ENCODE peak calls at places on chromosomes 6 and 20, in ten cellular contexts. One of them, this sample, is unnamed.

GRCh38 chr6:29227235-29227634 is 56.5 kb downstream of the OR2J2 start:
- DNase-seq in CD8-positive, alpha-beta T cell: no peak
- DNase-seq in stomach: no peak
- DNase-seq in mammary epithelial cell: no peak
- DNase-seq in astrocyte: no peak
- DNase-seq in ovary: no peak
- DNase-seq in CD8-positive, alpha-beta memory T cell: no peak
- DNase-seq in GM23338: peak; percentile 45
- DNase-seq in SK-N-SH: no peak
- DNase-seq in Panc1: no peak
- DNase-seq in this sample: no peak

GRCh38 chr6:45946887-45947286 is 68.8 kb downstream of the CLIC5 start:
- DNase-seq in CD8-positive, alpha-beta T cell: no peak
- DNase-seq in stomach: no peak
- DNase-seq in mammary epithelial cell: no peak
- DNase-seq in astrocyte: peak; percentile 42
- DNase-seq in ovary: no peak
- DNase-seq in CD8-positive, alpha-beta memory T cell: no peak
- DNase-seq in GM23338: no peak
- DNase-seq in SK-N-SH: no peak
- DNase-seq in Panc1: no peak
- DNase-seq in this sample: no peak

GRCh38 chr6:17928514-17929430 is 58.7 kb downstream of the KIF13A start:
- DNase-seq in CD8-positive, alpha-beta T cell: no peak
- DNase-seq in stomach: no peak
- DNase-seq in mammary epithelial cell: peak; percentile 30
- DNase-seq in astrocyte: peak; percentile 74
- DNase-seq in ovary: no peak
- DNase-seq in CD8-positive, alpha-beta memory T cell: no peak
- DNase-seq in GM23338: no peak
- DNase-seq in SK-N-SH: no peak
- DNase-seq in Panc1: no peak
- DNase-seq in this sample: no peak

GRCh38 chr6:43086022-43086658 is 10.0 kb downstream of the PTK7 start:
- DNase-seq in CD8-positive, alpha-beta T cell: no peak
- DNase-seq in stomach: no peak
- DNase-seq in mammary epithelial cell: no peak
- DNase-seq in astrocyte: no peak
- DNase-seq in ovary: peak; percentile 26
- DNase-seq in CD8-positive, alpha-beta memory T cell: no peak
- DNase-seq in GM23338: no peak
- DNase-seq in SK-N-SH: no peak
- DNase-seq in Panc1: no peak
- DNase-seq in this sample: no peak

GRCh38 chr6:130602151-130602770 is 224.9 kb upstream of the SMLR1 start:
- DNase-seq in CD8-positive, alpha-beta T cell: no peak
- DNase-seq in stomach: no peak
- DNase-seq in mammary epithelial cell: peak; percentile 98
- DNase-seq in astrocyte: peak; percentile 99
- DNase-seq in ovary: no peak
- DNase-seq in CD8-positive, alpha-beta memory T cell: no peak
- DNase-seq in GM23338: no peak
- DNase-seq in SK-N-SH: no peak
- DNase-seq in Panc1: peak; percentile 67
- DNase-seq in this sample: no peak

GRCh38 chr20:37538003-37538402 is 10.3 kb upstream of the BLCAP start:
- DNase-seq in CD8-positive, alpha-beta T cell: no peak
- DNase-seq in stomach: no peak
- DNase-seq in mammary epithelial cell: peak; percentile 69
- DNase-seq in astrocyte: peak; percentile 44
- DNase-seq in ovary: no peak
- DNase-seq in CD8-positive, alpha-beta memory T cell: no peak
- DNase-seq in GM23338: no peak
- DNase-seq in SK-N-SH: no peak
- DNase-seq in Panc1: no peak
- DNase-seq in this sample: peak; percentile 79

GRCh38 chr20:58652606-58653303 is 1.7 kb downstream of the STX16 start:
- DNase-seq in CD8-positive, alpha-beta T cell: no peak
- DNase-seq in stomach: no peak
- DNase-seq in mammary epithelial cell: no peak
- DNase-seq in astrocyte: no peak
- DNase-seq in ovary: no peak
- DNase-seq in CD8-positive, alpha-beta memory T cell: no peak
- DNase-seq in GM23338: no peak
- DNase-seq in SK-N-SH: no peak
- DNase-seq in Panc1: no peak
- DNase-seq in this sample: peak; percentile 23

GRCh38 chr20:35699127-35699913 is at the start of the genes NFS1 and ROMO1:
- DNase-seq in CD8-positive, alpha-beta T cell: peak; percentile 88
- DNase-seq in stomach: peak; percentile 86
- DNase-seq in mammary epithelial cell: peak; percentile 78
- DNase-seq in astrocyte: peak; percentile 66
- DNase-seq in ovary: peak; percentile 91
- DNase-seq in CD8-positive, alpha-beta memory T cell: peak; percentile 83
- DNase-seq in GM23338: peak; percentile 95
- DNase-seq in SK-N-SH: peak; percentile 97
- DNase-seq in Panc1: no peak
- DNase-seq in this sample: peak; percentile 85

GRCh38 chr6:116631379-116631990 is 15.2 kb downstream of the RSPH4A start:
- DNase-seq in CD8-positive, alpha-beta T cell: no peak
- DNase-seq in stomach: no peak
- DNase-seq in mammary epithelial cell: peak; percentile 8
- DNase-seq in astrocyte: no peak
- DNase-seq in ovary: peak; percentile 48
- DNase-seq in CD8-positive, alpha-beta memory T cell: no peak
- DNase-seq in GM23338: peak; percentile 61
- DNase-seq in SK-N-SH: no peak
- DNase-seq in Panc1: no peak
- DNase-seq in this sample: peak; percentile 5

GRCh38 chr6:27720607-27721580 is 191.3 kb downstream of the OR2B2 start:
- DNase-seq in CD8-positive, alpha-beta T cell: no peak
- DNase-seq in stomach: no peak
- DNase-seq in mammary epithelial cell: peak; percentile 73
- DNase-seq in astrocyte: peak; percentile 39
- DNase-seq in ovary: no peak
- DNase-seq in CD8-positive, alpha-beta memory T cell: no peak
- DNase-seq in GM23338: peak; percentile 80
- DNase-seq in SK-N-SH: no peak
- DNase-seq in Panc1: peak; percentile 94
- DNase-seq in this sample: peak; percentile 47

GRCh38 chr6:137357263-137357947 is 136.8 kb downstream of the OLIG3 start:
- DNase-seq in CD8-positive, alpha-beta T cell: no peak
- DNase-seq in stomach: no peak
- DNase-seq in mammary epithelial cell: no peak
- DNase-seq in astrocyte: no peak
- DNase-seq in ovary: no peak
- DNase-seq in CD8-positive, alpha-beta memory T cell: no peak
- DNase-seq in GM23338: no peak
- DNase-seq in SK-N-SH: no peak
- DNase-seq in Panc1: no peak
- DNase-seq in this sample: no peak

GRCh38 chr6:164034602-164035140 is 620.2 kb downstream of the QKI start:
- DNase-seq in CD8-positive, alpha-beta T cell: no peak
- DNase-seq in stomach: no peak
- DNase-seq in mammary epithelial cell: no peak
- DNase-seq in astrocyte: peak; percentile 77
- DNase-seq in ovary: no peak
- DNase-seq in CD8-positive, alpha-beta memory T cell: no peak
- DNase-seq in GM23338: no peak
- DNase-seq in SK-N-SH: no peak
- DNase-seq in Panc1: no peak
- DNase-seq in this sample: no peak

GRCh38 chr20:22354647-22355046 is 229.7 kb downstream of the FOXA2 start:
- DNase-seq in CD8-positive, alpha-beta T cell: no peak
- DNase-seq in stomach: no peak
- DNase-seq in mammary epithelial cell: no peak
- DNase-seq in astrocyte: no peak
- DNase-seq in ovary: no peak
- DNase-seq in CD8-positive, alpha-beta memory T cell: no peak
- DNase-seq in GM23338: no peak
- DNase-seq in SK-N-SH: no peak
- DNase-seq in Panc1: no peak
- DNase-seq in this sample: no peak

GRCh38 chr20:11217322-11217989 is 543.7 kb upstream of the JAG1 start:
- DNase-seq in CD8-positive, alpha-beta T cell: no peak
- DNase-seq in stomach: no peak
- DNase-seq in mammary epithelial cell: no peak
- DNase-seq in astrocyte: peak; percentile 42
- DNase-seq in ovary: no peak
- DNase-seq in CD8-positive, alpha-beta memory T cell: no peak
- DNase-seq in GM23338: no peak
- DNase-seq in SK-N-SH: no peak
- DNase-seq in Panc1: no peak
- DNase-seq in this sample: peak; percentile 56

GRCh38 chr6:37142047-37142614 is 27.8 kb upstream of the PIM1 start:
- DNase-seq in CD8-positive, alpha-beta T cell: no peak
- DNase-seq in stomach: no peak
- DNase-seq in mammary epithelial cell: no peak
- DNase-seq in astrocyte: no peak
- DNase-seq in ovary: peak; percentile 22
- DNase-seq in CD8-positive, alpha-beta memory T cell: no peak
- DNase-seq in GM23338: no peak
- DNase-seq in SK-N-SH: no peak
- DNase-seq in Panc1: no peak
- DNase-seq in this sample: peak; percentile 57
- H3K27ac ChIP-seq in CD8-positive, alpha-beta T cell: no peak overlapping the region
- H3K27ac ChIP-seq in stomach: peak overlapping the region; percentile 77
- H3K27ac ChIP-seq in mammary epithelial cell: no peak overlapping the region
- H3K27ac ChIP-seq in astrocyte: peak overlapping the region; percentile 59
- H3K27ac ChIP-seq in ovary: peak overlapping the region; percentile 57
- H3K27ac ChIP-seq in CD8-positive, alpha-beta memory T cell: no peak overlapping the region
- H3K27ac ChIP-seq in GM23338: peak overlapping the region; percentile 99
- H3K27ac ChIP-seq in SK-N-SH: peak overlapping the region; percentile 50
- H3K27ac ChIP-seq in Panc1: peak overlapping the region; percentile 71
- H3K27ac ChIP-seq in this sample: peak overlapping the region; percentile 31

GRCh38 chr6:170136541-170137175 is 154.2 kb downstream of the DLL1 start:
- DNase-seq in CD8-positive, alpha-beta T cell: peak; percentile 42
- DNase-seq in stomach: no peak
- DNase-seq in mammary epithelial cell: no peak
- DNase-seq in astrocyte: no peak
- DNase-seq in ovary: peak; percentile 44
- DNase-seq in CD8-positive, alpha-beta memory T cell: no peak
- DNase-seq in GM23338: no peak
- DNase-seq in SK-N-SH: no peak
- DNase-seq in Panc1: no peak
- DNase-seq in this sample: no peak
- H3K4me1 ChIP-seq in CD8-positive, alpha-beta T cell: no peaks in the 10 kb centered on the region
- H3K4me1 ChIP-seq in stomach: peaks cover 15% of the 10 kb centered on the region
- H3K4me1 ChIP-seq in mammary epithelial cell: no peaks in the 10 kb centered on the region
- H3K4me1 ChIP-seq in astrocyte: peaks cover 4% of the 10 kb centered on the region
- H3K4me1 ChIP-seq in ovary: peaks cover 4% of the 10 kb centered on the region
- H3K4me1 ChIP-seq in CD8-positive, alpha-beta memory T cell: no peaks in the 10 kb centered on the region
- H3K4me1 ChIP-seq in GM23338: no peaks in the 10 kb centered on the region
- H3K4me1 ChIP-seq in SK-N-SH: no peaks in the 10 kb centered on the region
- H3K4me1 ChIP-seq in Panc1: no peaks in the 10 kb centered on the region
- H3K4me1 ChIP-seq in this sample: no peaks in the 10 kb centered on the region

DNA sequence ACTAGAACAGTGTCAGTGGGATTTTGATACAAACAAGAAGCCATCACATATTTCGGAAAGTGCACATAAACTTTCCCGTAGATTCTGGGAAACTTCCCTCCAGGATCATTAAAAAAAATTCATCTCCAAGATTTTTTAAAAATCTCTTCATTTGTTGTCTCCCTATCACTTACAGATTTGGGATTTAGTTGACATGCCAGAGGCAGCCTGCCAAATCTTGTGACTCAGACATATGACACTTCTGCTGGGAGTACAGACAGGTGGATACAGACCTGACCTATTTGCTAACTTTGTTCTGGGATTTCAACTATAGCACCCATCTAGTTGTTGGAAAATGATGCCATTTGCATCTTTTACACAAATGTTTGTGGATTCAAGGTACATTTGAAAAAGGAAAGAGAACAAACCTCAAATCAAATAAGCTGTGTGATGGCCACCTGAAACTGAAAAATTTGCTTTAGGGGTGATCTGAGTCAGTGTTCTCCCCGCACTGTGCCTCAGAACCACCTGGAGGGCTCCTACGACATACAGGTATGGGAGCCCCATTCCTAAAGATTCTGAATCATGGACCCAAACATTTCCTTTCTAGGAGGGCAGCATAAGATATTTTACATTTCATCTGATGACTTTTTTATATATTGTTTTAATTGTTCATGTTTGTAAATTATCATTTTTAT is 21.9 kb upstream of the CD2AP start:
- DNase-seq in CD8-positive, alpha-beta T cell: no peak
- DNase-seq in stomach: peak; percentile 56
- DNase-seq in mammary epithelial cell: peak; percentile 21
- DNase-seq in astrocyte: no peak
- DNase-seq in ovary: no peak
- DNase-seq in CD8-positive, alpha-beta memory T cell: no peak
- DNase-seq in GM23338: no peak
- DNase-seq in SK-N-SH: no peak
- DNase-seq in Panc1: no peak
- DNase-seq in this sample: no peak
- H3K4me3 ChIP-seq in CD8-positive, alpha-beta T cell: no peak overlapping the region
- H3K4me3 ChIP-seq in stomach: no peak overlapping the region
- H3K4me3 ChIP-seq in mammary epithelial cell: no peak overlapping the region
- H3K4me3 ChIP-seq in astrocyte: no peak overlapping the region
- H3K4me3 ChIP-seq in ovary: no peak overlapping the region
- H3K4me3 ChIP-seq in CD8-positive, alpha-beta memory T cell: no peak overlapping the region
- H3K4me3 ChIP-seq in GM23338: no peak overlapping the region
- H3K4me3 ChIP-seq in SK-N-SH: no peak overlapping the region
- H3K4me3 ChIP-seq in Panc1: no peak overlapping the region
- H3K4me3 ChIP-seq in this sample: no peak overlapping the region

GRCh38 chr6:11865926-11866325 is 87.3 kb upstream of the ADTRP start:
- DNase-seq in CD8-positive, alpha-beta T cell: no peak
- DNase-seq in stomach: no peak
- DNase-seq in mammary epithelial cell: no peak
- DNase-seq in astrocyte: peak; percentile 38
- DNase-seq in ovary: no peak
- DNase-seq in CD8-positive, alpha-beta memory T cell: no peak
- DNase-seq in GM23338: no peak
- DNase-seq in SK-N-SH: no peak
- DNase-seq in Panc1: no peak
- DNase-seq in this sample: no peak
- H3K27ac ChIP-seq in CD8-positive, alpha-beta T cell: no peak overlapping the region
- H3K27ac ChIP-seq in stomach: no peak overlapping the region
- H3K27ac ChIP-seq in mammary epithelial cell: no peak overlapping the region
- H3K27ac ChIP-seq in astrocyte: no peak overlapping the region
- H3K27ac ChIP-seq in ovary: no peak overlapping the region
- H3K27ac ChIP-seq in CD8-positive, alpha-beta memory T cell: no peak overlapping the region
- H3K27ac ChIP-seq in GM23338: no peak overlapping the region
- H3K27ac ChIP-seq in SK-N-SH: no peak overlapping the region
- H3K27ac ChIP-seq in Panc1: no peak overlapping the region
- H3K27ac ChIP-seq in this sample: no peak overlapping the region

DNA sequence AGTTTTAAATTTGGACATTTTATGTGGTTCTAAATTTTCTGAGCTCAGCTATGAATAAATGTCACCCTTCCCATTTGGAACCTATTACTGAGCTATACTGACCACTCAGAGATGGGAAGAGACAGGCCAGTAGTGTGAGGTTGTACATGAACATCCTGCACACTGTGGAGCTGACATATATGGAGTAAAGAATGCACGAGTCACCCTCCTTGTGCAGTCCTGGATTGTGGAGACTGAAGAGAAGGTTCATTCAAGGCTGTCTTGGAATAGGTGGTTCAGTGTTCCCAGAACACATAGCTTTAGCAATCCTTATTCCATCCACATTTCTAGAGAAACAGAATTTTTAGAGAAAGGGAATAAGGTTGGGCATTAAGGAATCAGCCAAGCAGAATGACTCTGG is 50.3 kb upstream of the OGFRL1 start:
- DNase-seq in CD8-positive, alpha-beta T cell: no peak
- DNase-seq in stomach: no peak
- DNase-seq in mammary epithelial cell: peak; percentile 30
- DNase-seq in astrocyte: peak; percentile 26
- DNase-seq in ovary: no peak
- DNase-seq in CD8-positive, alpha-beta memory T cell: no peak
- DNase-seq in GM23338: no peak
- DNase-seq in SK-N-SH: no peak
- DNase-seq in Panc1: no peak
- DNase-seq in this sample: peak; percentile 41
- H3K4me1 ChIP-seq in CD8-positive, alpha-beta T cell: no peaks in the 10 kb centered on the region
- H3K4me1 ChIP-seq in stomach: no peaks in the 10 kb centered on the region
- H3K4me1 ChIP-seq in mammary epithelial cell: no peaks in the 10 kb centered on the region
- H3K4me1 ChIP-seq in astrocyte: no peaks in the 10 kb centered on the region
- H3K4me1 ChIP-seq in ovary: no peaks in the 10 kb centered on the region
- H3K4me1 ChIP-seq in CD8-positive, alpha-beta memory T cell: no peaks in the 10 kb centered on the region
- H3K4me1 ChIP-seq in GM23338: peaks cover 4% of the 10 kb centered on the region
- H3K4me1 ChIP-seq in SK-N-SH: no peaks in the 10 kb centered on the region
- H3K4me1 ChIP-seq in Panc1: no peaks in the 10 kb centered on the region
- H3K4me1 ChIP-seq in this sample: peaks cover 7% of the 10 kb centered on the region